ENCODE peak calls at places on chromosomes 16 and 17, in seven cellular contexts. F is pancreas, P is tibial artery, A is body of pancreas, U is heart left ventricle, E is adrenal gland, N is tibial nerve. S is an unnamed sample.

GRCh38 chr17:57666198-57666870 is 78.8 kb downstream of the CCDC182 start:
- DNase-seq in F (no peak), P (peak; percentile 15), A (no peak), U (no peak), E (no peak), N (no peak), S (no peak)

GRCh38 chr16:24983521-24983920 is 31.6 kb downstream of the ARHGAP17 start:
- DNase-seq in F (no peak), P (no peak), A (no peak), U (no peak), E (no peak), N (no peak), S (no peak)

GRCh38 chr17:67411396-67411795 is 34.3 kb downstream of the PITPNC1 start:
- DNase-seq in F (no peak), P (no peak), A (no peak), U (no peak), E (no peak), N (no peak), S (no peak)

GRCh38 chr17:7021993-7022778 is 664 bp upstream of the BCL6B start:
- DNase-seq in F (peak; percentile 79), P (peak; percentile 86), A (peak; percentile 74), U (peak; percentile 87), E (peak; percentile 89), N (peak; percentile 66), S (peak; percentile 70)

GRCh38 chr16:12618515-12618914 is 185.2 kb downstream of the CPPED1 start:
- DNase-seq in F (no peak), P (no peak), A (no peak), U (no peak), E (no peak), N (no peak), S (no peak)

GRCh38 chr16:54846761-54847160 is 83.9 kb upstream of the IRX5 start:
- DNase-seq in F (peak; percentile 22), P (no peak), A (peak; percentile 19), U (no peak), E (no peak), N (no peak), S (no peak)

GRCh38 chr16:30068750-30069574 is 3.4 kb downstream of the ALDOA start:
- DNase-seq in F (peak; percentile 35), P (no peak), A (peak; percentile 23), U (no peak), E (peak; percentile 54), N (no peak), S (peak; percentile 31)

GRCh38 chr17:62111562-62112180 is 46.6 kb upstream of the MED13 start:
- DNase-seq in F (no peak), P (no peak), A (no peak), U (no peak), E (no peak), N (no peak), S (no peak)

GRCh38 chr16:31713945-31714898 is 159.4 kb upstream of the ZNF267 start:
- DNase-seq in F (peak; percentile 38), P (no peak), A (no peak), U (no peak), E (no peak), N (no peak), S (no peak)

GRCh38 chr16:57526498-57526897 is 9.9 kb downstream of the CCDC102A start:
- DNase-seq in F (no peak), P (no peak), A (no peak), U (no peak), E (no peak), N (no peak), S (no peak)

GRCh38 chr16:51161440-51162195 is 10.5 kb upstream of the SALL1 start:
- DNase-seq in F (no peak), P (no peak), A (no peak), U (no peak), E (no peak), N (no peak), S (no peak)

GRCh38 chr17:19018600-19018950 is 14.0 kb upstream of the FAM83G start:
- DNase-seq in F (no peak), P (no peak), A (no peak), U (no peak), E (no peak), N (no peak), S (no peak)

GRCh38 chr17:45171338-45172231 is 9.9 kb downstream of the HEXIM2 start:
- DNase-seq in F (peak; percentile 53), P (peak; percentile 74), A (peak; percentile 58), U (peak; percentile 16), E (no peak), N (no peak), S (no peak)

GRCh38 chr17:50909765-50910661 is 43.9 kb upstream of the TOB1 start:
- DNase-seq in F (no peak), P (no peak), A (peak; percentile 47), U (no peak), E (no peak), N (no peak), S (peak; percentile 75)

DNA sequence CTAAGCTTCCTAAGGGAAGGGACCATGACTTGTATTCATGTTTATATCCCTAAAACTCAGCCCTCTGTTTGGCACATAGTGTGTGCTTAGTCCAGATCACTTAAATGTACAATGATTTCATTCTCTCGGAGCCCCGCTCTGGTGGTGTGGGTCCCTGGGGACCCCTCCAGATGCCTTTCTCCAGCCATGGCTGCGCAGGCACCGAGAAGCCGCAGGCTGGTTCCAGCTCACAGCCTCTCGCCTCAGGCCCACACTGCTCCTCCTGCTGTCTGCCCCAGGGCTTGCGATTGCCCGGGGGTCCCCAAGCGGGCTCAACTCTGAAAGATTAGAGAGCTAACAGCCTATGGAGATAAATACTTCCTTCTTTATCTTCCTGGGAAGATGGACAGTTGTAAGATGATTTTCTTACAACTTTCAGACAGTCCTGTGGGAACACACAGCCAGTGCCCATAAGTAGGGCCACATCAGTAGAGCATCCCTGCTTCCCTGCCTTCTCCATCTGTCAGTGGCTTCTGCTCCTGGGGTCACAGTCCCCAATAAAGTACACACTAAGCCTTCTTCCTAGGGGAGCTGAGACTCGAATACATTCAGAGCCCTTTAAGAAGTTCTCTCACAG is 66.2 kb downstream of the CENPV start:
- DNase-seq in F (no peak), P (peak; percentile 68), A (no peak), U (peak; percentile 32), E (no peak), N (peak; percentile 19), S (no peak)
- TF ChIP-seq CTCF in F (no peak), P (no peak), A (no peak), U (no peak), E (no peak), N (no peak), S (no peak)

DNA sequence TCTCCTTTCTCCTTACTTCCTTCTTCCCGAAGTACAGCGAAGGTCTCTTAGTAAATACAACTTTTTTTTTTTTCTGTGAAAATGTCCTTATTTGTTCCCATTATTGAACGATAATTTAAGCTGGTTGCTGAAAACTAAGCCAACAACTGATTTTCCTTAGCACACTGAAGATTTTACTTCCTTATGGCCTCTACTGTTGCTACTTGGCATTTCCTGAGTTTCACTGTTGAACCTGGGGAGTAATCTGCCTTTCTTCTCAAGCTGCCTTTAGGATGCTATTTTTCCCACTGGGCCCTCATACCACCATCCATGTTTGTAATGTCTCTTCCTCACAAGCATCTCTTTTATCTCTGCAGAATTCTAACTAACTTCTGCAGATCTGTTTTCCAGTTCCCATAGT is 26.1 kb downstream of the UBE2O start:
- DNase-seq in F (no peak), P (no peak), A (no peak), U (no peak), E (no peak), N (no peak), S (no peak)
- H3K27ac ChIP-seq in F (no peak overlapping the region), P (no peak overlapping the region), A (no peak overlapping the region), U (peak overlapping the region; percentile 44), E (no peak overlapping the region), N (no peak overlapping the region), S (no peak overlapping the region)

GRCh38 chr16:85959686-85960085 is 60.7 kb downstream of the IRF8 start:
- DNase-seq in F (no peak), P (no peak), A (no peak), U (no peak), E (no peak), N (no peak), S (no peak)

GRCh38 chr16:85960486-85961046 is 61.6 kb downstream of the IRF8 start:
- DNase-seq in F (no peak), P (no peak), A (no peak), U (no peak), E (no peak), N (no peak), S (no peak)

GRCh38 chr16:85965125-85965524 is 66.2 kb downstream of the IRF8 start:
- DNase-seq in F (no peak), P (no peak), A (no peak), U (no peak), E (no peak), N (no peak), S (no peak)

GRCh38 chr16:85963746-85964370 is 64.9 kb downstream of the IRF8 start:
- DNase-seq in F (no peak), P (no peak), A (no peak), U (peak; percentile 54), E (peak; percentile 35), N (peak; percentile 48), S (no peak)

GRCh38 chr16:85961988-85962915 is 63.3 kb downstream of the IRF8 start:
- DNase-seq in F (no peak), P (no peak), A (no peak), U (no peak), E (no peak), N (no peak), S (no peak)
- TF ChIP-seq CTCF in F (no peak), P (no peak), A (no peak), U (no peak), E (no peak), N (no peak), S (no peak)

DNA sequence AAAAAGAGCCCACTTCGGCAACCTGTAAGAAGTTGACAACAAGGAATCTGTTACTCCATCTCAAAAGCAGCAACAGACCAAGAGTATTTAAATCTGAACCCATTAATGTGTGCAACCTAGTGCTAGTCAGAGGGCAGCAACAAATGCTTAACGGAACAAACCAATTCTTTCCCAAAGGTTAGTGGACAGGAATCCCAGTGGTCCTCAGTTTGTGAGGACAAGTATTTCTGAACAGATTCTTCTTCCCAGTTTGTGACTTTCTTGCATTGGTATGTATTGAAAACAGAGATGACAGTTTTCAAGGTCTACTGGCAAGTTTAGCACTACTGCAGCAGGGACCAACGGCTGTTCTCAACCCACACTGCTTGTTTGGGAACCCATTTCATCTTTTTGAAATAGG is 2.9 kb downstream of the RPL26 start:
- DNase-seq in F (no peak), P (no peak), A (no peak), U (no peak), E (no peak), N (no peak), S (no peak)
- H3K27ac ChIP-seq in F (no peak overlapping the region), P (no peak overlapping the region), A (no peak overlapping the region), U (no peak overlapping the region), E (no peak overlapping the region), N (no peak overlapping the region), S (no peak overlapping the region)

GRCh38 chr16:19223235-19223847 is 55.3 kb downstream of the SYT17 start:
- DNase-seq in F (peak; percentile 38), P (no peak), A (peak; percentile 24), U (no peak), E (peak; percentile 58), N (peak; percentile 19), S (no peak)
- TF ChIP-seq CTCF in F (peak; percentile 53), P (peak; percentile 7), A (peak; percentile 48), U (peak; percentile 30), E (peak; percentile 60), N (no peak), S (no peak)

GRCh38 chr17:80629298-80630028 is 84.8 kb downstream of the RPTOR start:
- DNase-seq in F (no peak), P (no peak), A (no peak), U (no peak), E (no peak), N (no peak), S (no peak)
- H3K27ac ChIP-seq in F (no peak overlapping the region), P (no peak overlapping the region), A (no peak overlapping the region), U (no peak overlapping the region), E (no peak overlapping the region), N (no peak overlapping the region), S (no peak overlapping the region)

S was measured in CD8-positive, alpha-beta T cell.